ENCODE peak calls at places on chromosomes 11 and 22, in four cellular contexts. S, O, B and K are unnamed samples.

GRCh38 chr22:19429950-19430889 is 1.3 kb downstream of the HIRA start:
- DNase-seq in S (peak; percentile 88), O (no peak), B (peak; percentile 75), K (no peak)

GRCh38 chr22:38730411-38730871 is 24.7 kb downstream of the GTPBP1 start:
- DNase-seq in S (no peak), O (no peak), B (no peak), K (no peak)

GRCh38 chr22:33895444-33895843 is 24.8 kb downstream of the LARGE1 start:
- DNase-seq in S (no peak), O (no peak), B (no peak), K (no peak)

GRCh38 chr22:37933711-37934376 is 19.6 kb downstream of the C22orf23 start:
- DNase-seq in S (peak; percentile 87), O (peak; percentile 28), B (peak; percentile 83), K (peak; percentile 84)

GRCh38 chr11:70506986-70507385 is 108.7 kb downstream of the CTTN start:
- DNase-seq in S (no peak), O (no peak), B (no peak), K (no peak)

GRCh38 chr22:40509401-40510134 is 127.0 kb downstream of the MRTFA start:
- DNase-seq in S (no peak), O (no peak), B (no peak), K (no peak)

GRCh38 chr11:130726647-130727046 is 189.6 kb downstream of the SNX19 start:
- DNase-seq in S (no peak), O (no peak), B (no peak), K (no peak)

GRCh38 chr11:67700548-67701262 is 26.3 kb upstream of the ALDH3B2 start:
- DNase-seq in S (no peak), O (no peak), B (no peak), K (no peak)

GRCh38 chr11:7278314-7278917 is 26.7 kb downstream of the SYT9 start:
- DNase-seq in S (peak; percentile 31), O (no peak), B (peak; percentile 10), K (peak; percentile 50)

DNA sequence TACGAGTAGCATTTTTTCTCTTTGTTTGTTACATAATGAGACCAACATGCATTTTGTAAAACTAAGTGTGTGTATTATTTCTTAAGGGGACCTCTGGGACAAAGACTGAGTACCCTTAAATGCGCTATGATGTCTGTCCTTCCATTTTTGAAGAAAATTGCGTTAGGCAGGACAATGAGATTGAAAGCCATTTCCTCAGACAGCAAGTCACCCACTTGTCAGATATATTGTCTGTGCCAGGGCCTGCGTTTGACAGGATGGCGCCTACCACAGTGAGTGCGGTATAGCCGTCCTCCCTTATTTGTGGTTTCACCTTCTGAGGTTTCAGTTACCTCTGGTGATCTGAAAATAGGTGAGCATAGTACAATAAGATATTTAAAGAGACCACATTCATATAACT is 2.2 kb downstream of the AP2A2 start:
- DNase-seq in S (no peak), O (no peak), B (no peak), K (no peak)
- H3K27ac ChIP-seq in S (no peak overlapping the region), O (no peak overlapping the region), B (no peak overlapping the region), K (no peak overlapping the region)

GRCh38 chr22:26168934-26169311 is 339 bp upstream of the SEZ6L start:
- DNase-seq in S (no peak), O (no peak), B (no peak), K (no peak)

GRCh38 chr22:26170795-26171194 is 1.5 kb downstream of the SEZ6L start:
- DNase-seq in S (peak; percentile 26), O (no peak), B (no peak), K (no peak)

GRCh38 chr22:26169312-26170111 is at the start of gene SEZ6L:
- DNase-seq in S (no peak), O (no peak), B (no peak), K (no peak)

GRCh38 chr22:26168199-26168915 is 905 bp upstream of the SEZ6L start:
- DNase-seq in S (no peak), O (no peak), B (no peak), K (no peak)

DNA sequence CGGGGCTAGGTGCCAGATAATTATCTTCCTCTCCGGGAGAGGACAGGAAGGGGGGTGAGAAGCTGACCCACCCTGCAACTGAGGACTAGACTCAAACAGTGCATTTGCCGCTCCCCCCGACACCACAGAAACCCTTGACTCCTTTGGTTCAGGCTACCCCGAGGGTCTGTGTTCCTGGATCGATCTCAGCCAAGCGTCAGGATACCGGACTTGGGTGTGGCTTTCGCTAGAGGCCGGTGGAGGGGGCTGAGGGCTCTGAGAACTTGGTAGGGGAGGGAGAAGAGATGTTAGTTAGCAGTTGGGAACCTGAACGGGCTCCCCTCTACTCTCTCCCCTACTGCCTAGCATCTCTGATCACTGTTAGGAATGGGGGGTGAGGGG is 840 bp downstream of the SEZ6L start:
- DNase-seq in S (no peak), O (no peak), B (no peak), K (no peak)
- TF ChIP-seq USF2 in S (no peak), O (no peak), B (no peak), K (no peak)

GRCh38 chr22:24951942-24952836 is at the start of gene KIAA1671:
- DNase-seq in S (peak; percentile 92), O (no peak), B (peak; percentile 86), K (peak; percentile 84)
- TF ChIP-seq CHD4 in S (no peak), O (no peak), B (no peak), K (no peak)

DNA sequence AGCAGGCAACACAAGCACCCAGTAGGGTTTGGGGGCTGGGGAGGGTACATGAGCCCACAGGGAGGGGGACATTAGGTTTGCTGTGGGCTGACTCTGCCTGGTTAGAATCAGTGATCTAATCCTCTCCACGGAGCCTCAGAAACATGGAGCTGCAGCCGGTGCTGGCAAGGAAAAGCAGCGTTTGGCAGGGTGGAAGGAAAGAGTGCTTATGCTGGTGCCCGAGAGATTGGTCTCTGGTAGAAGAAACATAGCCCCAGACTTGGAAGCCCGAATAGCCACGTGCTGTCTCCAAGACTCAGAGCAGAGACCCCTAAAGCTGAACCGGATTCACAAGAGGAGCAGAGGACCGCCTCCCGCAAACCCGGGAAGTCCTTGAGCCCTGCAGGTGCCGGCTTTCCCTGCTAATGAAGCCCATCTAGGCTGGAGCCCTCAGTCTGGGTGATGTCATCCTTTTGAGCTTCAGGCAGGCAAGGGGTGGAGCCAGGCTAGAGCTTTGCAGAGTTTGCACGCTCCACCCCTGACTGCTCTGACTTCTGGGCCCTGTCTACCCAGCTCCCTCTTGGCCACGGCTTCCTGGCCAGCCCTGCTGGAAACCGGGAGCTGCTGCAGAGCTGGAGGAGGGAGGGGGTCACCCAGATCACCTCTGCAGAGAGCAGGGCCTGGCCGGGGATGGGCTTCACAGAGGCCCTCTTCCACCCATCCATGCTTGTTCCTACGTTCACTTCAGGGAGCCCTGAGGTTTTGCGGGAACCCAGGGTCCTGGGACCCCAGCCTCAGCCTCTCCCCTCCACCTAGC is 35.0 kb upstream of the JAM3 start:
- DNase-seq in S (peak; percentile 26), O (no peak), B (peak; percentile 45), K (peak; percentile 42)
- H3K27ac ChIP-seq in S (no peak overlapping the region), O (no peak overlapping the region), B (no peak overlapping the region), K (peak overlapping the region; percentile 45)

GRCh38 chr22:24335529-24335928 is 64.9 kb downstream of the SPECC1L start:
- DNase-seq in S (no peak), O (no peak), B (no peak), K (no peak)

GRCh38 chr22:24338701-24339451 is 68.2 kb downstream of the SPECC1L start:
- DNase-seq in S (no peak), O (no peak), B (no peak), K (no peak)

GRCh38 chr22:24341657-24342056 is 71.0 kb downstream of the SPECC1L start:
- DNase-seq in S (no peak), O (no peak), B (no peak), K (no peak)

GRCh38 chr22:24339452-24339747 is 68.8 kb downstream of the SPECC1L start:
- DNase-seq in S (no peak), O (no peak), B (no peak), K (no peak)

GRCh38 chr22:24337894-24338645 is 67.4 kb downstream of the SPECC1L start:
- DNase-seq in S (no peak), O (no peak), B (no peak), K (no peak)
- TF ChIP-seq USF2 in S (no peak), O (no peak), B (no peak), K (no peak)

GRCh38 chr11:120130176-120130980 is 7.5 kb downstream of the TRIM29 start:
- DNase-seq in S (no peak), O (no peak), B (no peak), K (no peak)

GRCh38 chr11:120127236-120127635 is 10.7 kb downstream of the TRIM29 start:
- DNase-seq in S (no peak), O (no peak), B (no peak), K (no peak)

GRCh38 chr11:120130991-120131760 is 6.7 kb downstream of the TRIM29 start:
- DNase-seq in S (no peak), O (no peak), B (no peak), K (no peak)

GRCh38 chr11:120128392-120129172 is 9.3 kb downstream of the TRIM29 start:
- DNase-seq in S (no peak), O (no peak), B (peak; percentile 18), K (no peak)

DNA sequence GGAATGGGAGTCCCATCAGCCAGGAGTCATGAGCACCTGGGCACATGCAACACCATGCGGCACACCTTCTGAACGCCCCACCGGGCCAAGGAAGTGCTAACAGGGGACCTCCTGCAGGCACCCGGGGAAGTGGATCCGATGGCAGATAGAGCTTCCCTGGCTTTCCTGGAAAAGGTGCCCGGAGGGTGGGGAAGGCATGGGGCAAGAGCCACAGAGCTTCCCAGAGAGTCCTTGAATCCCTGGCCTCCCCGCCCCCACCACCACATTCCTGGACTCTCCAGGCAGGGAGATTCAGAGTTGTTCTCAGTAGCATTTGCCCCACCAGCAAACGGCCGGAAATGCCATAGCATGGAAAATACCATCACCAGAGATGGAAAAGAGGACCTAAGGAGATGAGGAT is 8.3 kb downstream of the TRIM29 start:
- DNase-seq in S (no peak), O (no peak), B (no peak), K (no peak)
- TF ChIP-seq CHD4 in S (no peak), O (no peak), B (no peak), K (no peak)

DNA sequence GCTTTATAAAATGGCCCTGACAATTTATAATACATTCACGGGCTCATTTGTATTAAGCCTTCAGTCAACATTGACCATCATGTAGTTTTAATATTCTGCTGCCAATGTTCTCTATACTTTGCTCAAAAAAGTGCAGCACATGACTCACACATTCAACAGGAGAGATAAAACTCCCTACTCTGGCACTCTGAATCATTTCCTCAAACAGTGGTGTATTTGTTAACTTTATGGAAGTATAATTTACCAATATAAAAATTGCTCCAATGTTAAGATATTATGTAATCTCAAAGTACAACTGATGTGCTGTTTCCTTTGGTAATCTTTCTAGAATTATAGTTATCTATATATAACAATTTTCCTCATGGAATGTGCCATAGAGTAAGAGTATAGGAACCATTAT is 39.9 kb downstream of the MAML2 start:
- DNase-seq in S (no peak), O (no peak), B (no peak), K (peak; percentile 29)
- H3K27ac ChIP-seq in S (no peak overlapping the region), O (no peak overlapping the region), B (no peak overlapping the region), K (peak overlapping the region; percentile 58)